ENCODE peak calls at places on chromosomes 3 and 15, in nine cellular contexts. S is GM12878, R is A549, D is SK-N-SH, O is HL-60, U is HepG2, W is GM23338, V is HCT116, J is K562. I is an unnamed sample.
A peak's percentile ranks its signal among the peaks of the same experiment; 100 is the strongest.

GRCh38 chr3:106341090-106341489 is 472.3 kb upstream of the CBLB start:
- DNase-seq in S (no peak), R (no peak), D (peak; percentile 78), O (no peak), U (no peak), W (no peak), V (no peak), J (no peak), I (no peak)

GRCh38 chr3:63914312-63914711 is 2.1 kb upstream of the SCAANT1 start:
- DNase-seq in S (no peak), R (no peak), D (no peak), O (no peak), U (no peak), W (no peak), V (no peak), J (no peak), I (no peak)

GRCh38 chr15:77823736-77824135 is 191.0 kb upstream of the LINGO1 start:
- DNase-seq in S (no peak), R (no peak), D (no peak), O (no peak), U (no peak), W (no peak), V (no peak), J (no peak), I (no peak)

GRCh38 chr15:91553455-91553854 is 300.1 kb upstream of the SLCO3A1 start:
- DNase-seq in S (no peak), R (no peak), D (peak; percentile 10), O (no peak), U (no peak), W (no peak), V (no peak), J (no peak), I (no peak)

GRCh38 chr15:29913528-29914135 is 91.4 kb upstream of the TJP1 start:
- DNase-seq in S (no peak), R (no peak), D (no peak), O (no peak), U (no peak), W (no peak), V (no peak), J (no peak), I (no peak)

GRCh38 chr15:61342390-61342789 is 113.3 kb upstream of the RORA start:
- DNase-seq in S (no peak), R (no peak), D (no peak), O (no peak), U (no peak), W (no peak), V (no peak), J (no peak), I (no peak)

GRCh38 chr3:51637941-51638471 is 33.0 kb upstream of the TEX264 start:
- DNase-seq in S (no peak), R (peak; percentile 72), D (peak; percentile 68), O (peak; percentile 50), U (peak; percentile 74), W (peak; percentile 92), V (peak; percentile 73), J (peak; percentile 71), I (peak; percentile 36)

GRCh38 chr3:112327371-112327951 is 5.5 kb upstream of the CD200 start:
- DNase-seq in S (peak; percentile 79), R (peak; percentile 11), D (peak; percentile 66), O (peak; percentile 35), U (peak; percentile 39), W (peak; percentile 77), V (peak; percentile 55), J (no peak), I (no peak)

GRCh38 chr3:145243875-145244274 is 917.1 kb downstream of the PLOD2 start:
- DNase-seq in S (no peak), R (no peak), D (no peak), O (no peak), U (no peak), W (no peak), V (no peak), J (no peak), I (no peak)

GRCh38 chr15:80526556-80527340 is 122.6 kb downstream of the ARNT2 start:
- DNase-seq in S (no peak), R (no peak), D (no peak), O (no peak), U (no peak), W (no peak), V (no peak), J (no peak), I (no peak)

GRCh38 chr15:69750253-69750652 is 297.6 kb downstream of the RPLP1 start:
- DNase-seq in S (peak; percentile 40), R (no peak), D (no peak), O (no peak), U (no peak), W (no peak), V (no peak), J (no peak), I (no peak)

GRCh38 chr15:63396546-63396939 is 14.9 kb upstream of the CA12 start:
- DNase-seq in S (no peak), R (no peak), D (no peak), O (no peak), U (no peak), W (peak; percentile 64), V (no peak), J (peak; percentile 60), I (no peak)

GRCh38 chr3:141514382-141514781 is 27.6 kb downstream of the RASA2 start:
- DNase-seq in S (no peak), R (no peak), D (no peak), O (no peak), U (no peak), W (no peak), V (no peak), J (no peak), I (no peak)

GRCh38 chr3:16999871-17000270 is 115.1 kb downstream of the PLCL2 start:
- DNase-seq in S (no peak), R (no peak), D (no peak), O (no peak), U (no peak), W (peak; percentile 83), V (no peak), J (no peak), I (no peak)

GRCh38 chr15:89330881-89331595 is 3.6 kb downstream of the POLG start:
- DNase-seq in S (no peak), R (no peak), D (no peak), O (no peak), U (no peak), W (no peak), V (no peak), J (no peak), I (no peak)

GRCh38 chr15:89334510-89335288 is at the start of gene POLG:
- DNase-seq in S (peak; percentile 98), R (peak; percentile 96), D (peak; percentile 97), O (peak; percentile 98), U (peak; percentile 96), W (peak; percentile 98), V (peak; percentile 98), J (peak; percentile 96), I (peak; percentile 97)

GRCh38 chr15:89333011-89333860 is 1.4 kb downstream of the POLG start:
- DNase-seq in S (no peak), R (no peak), D (no peak), O (no peak), U (no peak), W (peak; percentile 44), V (no peak), J (no peak), I (no peak)

GRCh38 chr15:89333959-89334509 is 590 bp downstream of the POLG start:
- DNase-seq in S (no peak), R (no peak), D (no peak), O (no peak), U (no peak), W (no peak), V (no peak), J (no peak), I (no peak)

GRCh38 chr15:89332446-89332845 is 2.2 kb downstream of the POLG start:
- DNase-seq in S (no peak), R (peak; percentile 77), D (peak; percentile 84), O (no peak), U (peak; percentile 28), W (peak; percentile 62), V (peak; percentile 12), J (peak; percentile 60), I (no peak)
- TF ChIP-seq REST in S (no peak), R (no peak), D (no peak), O (no peak), U (no peak), W (no peak), V (no peak), J (no peak), I (no peak)

GRCh38 chr15:31259562-31260252 is 66.9 kb upstream of the KLF13 start:
- DNase-seq in S (no peak), R (no peak), D (no peak), O (no peak), U (no peak), W (no peak), V (no peak), J (no peak), I (no peak)
- TF ChIP-seq REST in S (no peak), R (no peak), D (no peak), O (no peak), U (no peak), W (no peak), V (no peak), J (no peak), I (no peak)

GRCh38 chr3:186636536-186636935 is 3.7 kb upstream of the FETUB start:
- DNase-seq in S (no peak), R (no peak), D (no peak), O (no peak), U (no peak), W (no peak), V (no peak), J (no peak), I (no peak)

GRCh38 chr3:186637661-186638060 is 2.5 kb upstream of the FETUB start:
- DNase-seq in S (no peak), R (no peak), D (no peak), O (no peak), U (no peak), W (no peak), V (no peak), J (no peak), I (no peak)

GRCh38 chr3:186639778-186640472 is at the start of gene FETUB:
- DNase-seq in S (no peak), R (no peak), D (no peak), O (no peak), U (no peak), W (no peak), V (no peak), J (no peak), I (no peak)

GRCh38 chr3:186640473-186640818 is 247 bp downstream of the FETUB start:
- DNase-seq in S (no peak), R (peak; percentile 21), D (no peak), O (no peak), U (no peak), W (peak; percentile 37), V (no peak), J (no peak), I (no peak)

DNA sequence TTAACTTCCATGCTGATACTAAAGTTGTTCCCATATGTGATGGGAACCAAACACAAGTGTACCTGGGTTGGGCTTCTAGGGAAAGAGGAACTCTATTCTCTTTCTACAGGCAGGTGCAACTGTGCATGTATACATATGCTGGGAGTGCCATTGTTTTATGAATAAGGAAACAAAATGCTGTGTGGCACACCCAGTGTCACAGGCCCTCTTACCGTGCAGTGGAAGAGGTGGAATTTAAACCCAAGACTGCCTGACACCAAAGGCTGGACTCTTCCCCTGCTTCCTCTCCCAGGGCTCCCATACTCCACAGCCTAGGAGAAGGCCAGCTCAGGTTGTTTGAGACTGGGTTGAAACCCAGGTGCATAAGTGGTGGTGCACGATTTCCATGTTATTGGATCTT is 1.9 kb upstream of the FETUB start:
- DNase-seq in S (no peak), R (no peak), D (no peak), O (no peak), U (no peak), W (no peak), V (no peak), J (no peak), I (no peak)
- TF ChIP-seq REST in S (no peak), R (no peak), D (no peak), O (no peak), U (no peak), W (no peak), V (no peak), J (no peak), I (no peak)

GRCh38 chr15:85515212-85515611 is 134.8 kb downstream of the AKAP13 start:
- DNase-seq in S (no peak), R (no peak), D (no peak), O (no peak), U (peak; percentile 85), W (no peak), V (no peak), J (no peak), I (no peak)
- TF ChIP-seq REST in S (no peak), R (no peak), D (no peak), O (no peak), U (no peak), W (no peak), V (no peak), J (no peak), I (no peak)